ENCODE peak calls at places on chromosomes 7 and 10, in seven cellular contexts. W is mucosa of gallbladder, C is AG09319, Z is Caki2, D is T-helper 9 cell, A is occipital lobe, E is dorsolateral prefrontal cortex. I is an unnamed sample.

GRCh38 chr7:33155811-33156210 is 26.4 kb downstream of the BBS9 start:
- DNase-seq in W (no peak), Z (no peak), C (peak), D (no peak), E (no peak), A (no peak), I (no peak)

GRCh38 chr10:43880160-43880559 is 231.5 kb upstream of the ZNF32 start:
- DNase-seq in A (no peak), Z (no peak), C (no peak), E (no peak), W (no peak), D (no peak), I (no peak)

GRCh38 chr10:60757422-60757895 is 20.8 kb upstream of the CDK1 start:
- DNase-seq in W (peak), Z (peak), A (no peak), D (no peak), C (no peak), E (no peak), I (no peak)

GRCh38 chr10:30671011-30671616 is 41.6 kb upstream of the LYZL2 start:
- DNase-seq in D (peak), C (peak), W (peak), E (no peak), A (no peak), Z (peak), I (peak)

GRCh38 chr7:139830779-139831498 is 1.9 kb downstream of the TBXAS1 start:
- DNase-seq in E (no peak), Z (no peak), A (no peak), D (no peak), W (no peak), C (no peak), I (no peak)

GRCh38 chr7:129210256-129210988 is 14.4 kb upstream of the AHCYL2 start:
- DNase-seq in Z (peak), A (peak), E (peak), W (peak), C (no peak), D (peak), I (peak)

GRCh38 chr7:44445986-44446671 is 44.3 kb downstream of the NUDCD3 start:
- DNase-seq in Z (no peak), E (peak), D (no peak), W (no peak), C (no peak), A (peak), I (no peak)

GRCh38 chr7:5450549-5451327 is 27.1 kb upstream of the TNRC18 start:
- DNase-seq in E (peak), A (peak), C (no peak), D (peak), W (peak), Z (no peak), I (peak)

GRCh38 chr10:84523509-84523908 is 195.1 kb downstream of the CCSER2 start:
- DNase-seq in D (no peak), W (no peak), A (no peak), Z (no peak), C (no peak), E (no peak), I (no peak)

GRCh38 chr7:27159278-27160146 is 3.0 kb upstream of the HOXA7 start:
- DNase-seq in D (no peak), A (no peak), C (no peak), E (peak), Z (no peak), W (no peak), I (no peak)

GRCh38 chr10:132458071-132458594 is 61.1 kb downstream of the PWWP2B start:
- DNase-seq in E (no peak), Z (no peak), A (no peak), W (no peak), C (no peak), D (no peak), I (no peak)

GRCh38 chr7:83148776-83149175 is 13.9 kb downstream of the PCLO start:
- DNase-seq in E (no peak), C (no peak), Z (peak), D (no peak), A (no peak), W (no peak), I (no peak)